ENCODE peak calls at places on chromosomes 11 and 22, in ten cellular contexts. Q is heart right ventricle; E is PC-3; V is IMR-90; C is DND-41; X is fibroblast of lung; I is pancreas; G is CD8-positive, alpha-beta T cell; B is right atrium auricular region; O is psoas muscle. D is an unnamed sample.
A peak's percentile ranks its signal among the peaks of the same experiment; 100 is the strongest.

GRCh38 chr11:112810951-112811350 is 150.3 kb upstream of the NCAM1 start:
- DNase-seq in O (no peak), B (no peak), I (no peak), X (no peak), Q (no peak), V (no peak), G (no peak), C (no peak), E (no peak), D (no peak)

GRCh38 chr22:32880906-32881596 is 79.5 kb downstream of the TIMP3 start:
- DNase-seq in Q (peak; percentile 87), I (peak; percentile 24), O (peak; percentile 60), G (no peak), V (peak; percentile 73), C (peak; percentile 4), B (peak; percentile 82), E (no peak), X (peak; percentile 90), D (no peak)

GRCh38 chr11:117771197-117771596 is 25.8 kb downstream of the DSCAML1 start:
- DNase-seq in E (no peak), V (no peak), O (no peak), X (no peak), Q (no peak), I (no peak), C (no peak), G (no peak), B (no peak), D (no peak)

GRCh38 chr11:90220391-90220790 is 2.5 kb downstream of the CHORDC1 start:
- DNase-seq in B (no peak), X (peak; percentile 75), I (no peak), V (peak; percentile 72), E (peak; percentile 76), G (no peak), O (no peak), C (no peak), Q (no peak), D (peak; percentile 50)

GRCh38 chr11:120431633-120432032 is 79.9 kb upstream of the GRIK4 start:
- DNase-seq in Q (no peak), G (no peak), C (no peak), X (peak; percentile 69), B (no peak), O (no peak), V (peak; percentile 72), E (peak; percentile 48), I (no peak), D (peak; percentile 34)

GRCh38 chr11:65403607-65404121 is 17.2 kb downstream of the FRMD8 start:
- DNase-seq in C (no peak), O (no peak), Q (no peak), I (no peak), X (no peak), V (no peak), G (no peak), E (no peak), B (no peak), D (no peak)

GRCh38 chr22:19005905-19006304 is 69.8 kb upstream of the PRODH start:
- DNase-seq in I (no peak), B (no peak), E (no peak), O (no peak), Q (no peak), X (no peak), V (no peak), G (no peak), C (no peak), D (no peak)

GRCh38 chr11:27485930-27486773 is 13.6 kb upstream of the LGR4 start:
- DNase-seq in O (no peak), G (peak; percentile 3), V (peak; percentile 61), Q (peak; percentile 45), B (no peak), C (peak; percentile 22), E (peak; percentile 85), X (peak; percentile 76), I (peak; percentile 54), D (no peak)

GRCh38 chr22:20604776-20605221 is 97.4 kb downstream of the MED15 start:
- DNase-seq in I (no peak), Q (no peak), O (no peak), X (no peak), E (no peak), G (no peak), B (no peak), V (no peak), C (no peak), D (no peak)

GRCh38 chr22:22425366-22425765 is 83.2 kb downstream of the ZNF280B start:
- DNase-seq in G (no peak), E (no peak), O (no peak), C (no peak), V (no peak), B (no peak), Q (no peak), I (no peak), X (no peak), D (no peak)

GRCh38 chr22:30671071-30671470 is 3.4 kb upstream of the DUSP18 start:
- DNase-seq in E (no peak), G (no peak), V (no peak), Q (no peak), B (no peak), I (no peak), X (no peak), O (no peak), C (no peak), D (no peak)

GRCh38 chr22:44622147-44622427 is 79.9 kb upstream of the PRR5 start:
- DNase-seq in O (no peak), C (peak; percentile 31), X (no peak), Q (no peak), V (no peak), G (no peak), I (no peak), E (peak; percentile 16), B (no peak), D (no peak)

GRCh38 chr11:36487619-36488018 is 22.5 kb downstream of the TRAF6 start:
- DNase-seq in X (no peak), V (no peak), O (no peak), Q (no peak), G (no peak), E (no peak), B (no peak), C (no peak), I (no peak), D (no peak)
- H3K27ac ChIP-seq in X (no peak overlapping the region), V (no peak overlapping the region), O (peak overlapping the region; percentile 39), Q (peak overlapping the region; percentile 41), G (no peak overlapping the region), E (no peak overlapping the region), B (peak overlapping the region; percentile 45), C (no peak overlapping the region), I (no peak overlapping the region), D (no peak overlapping the region)

GRCh38 chr11:29527391-29527936 is 489.4 kb downstream of the KCNA4 start:
- DNase-seq in C (no peak), E (peak; percentile 72), G (no peak), O (no peak), I (no peak), X (peak; percentile 22), B (no peak), Q (no peak), V (peak; percentile 74), D (peak; percentile 49)
- TF ChIP-seq CTCF in C (peak; percentile 25), E (peak; percentile 65), G (no peak), O (no peak), I (no peak), X (no peak), B (no peak), Q (no peak), V (peak; percentile 33), D (peak; percentile 51)

GRCh38 chr11:49202287-49202976 is 6.0 kb downstream of the FOLH1 start:
- DNase-seq in X (no peak), C (no peak), I (no peak), O (no peak), Q (no peak), V (no peak), E (no peak), B (no peak), G (no peak), D (no peak)
- H3K27ac ChIP-seq in X (no peak overlapping the region), C (no peak overlapping the region), I (no peak overlapping the region), O (no peak overlapping the region), Q (no peak overlapping the region), V (no peak overlapping the region), E (no peak overlapping the region), B (no peak overlapping the region), G (no peak overlapping the region), D (no peak overlapping the region)

GRCh38 chr11:124778281-124778680 is 16.2 kb upstream of the ESAM start:
- DNase-seq in V (no peak), Q (no peak), B (no peak), G (no peak), I (no peak), C (no peak), X (no peak), O (no peak), E (peak; percentile 36), D (no peak)
- TF ChIP-seq CTCF in V (no peak), Q (no peak), B (no peak), G (no peak), I (no peak), C (no peak), X (no peak), O (no peak), E (peak; percentile 76), D (no peak)

GRCh38 chr11:66643745-66644437 is 5.4 kb downstream of the RBM4 start:
- DNase-seq in G (no peak), C (no peak), X (no peak), B (no peak), Q (no peak), I (no peak), V (no peak), O (no peak), E (no peak), D (no peak)

GRCh38 chr11:66641834-66642233 is 3.3 kb downstream of the RBM4 start:
- DNase-seq in V (no peak), G (no peak), O (no peak), E (no peak), I (no peak), Q (no peak), C (no peak), X (no peak), B (no peak), D (no peak)

GRCh38 chr11:66651011-66651410 is 12.5 kb downstream of the RBM4 start:
- DNase-seq in G (no peak), E (no peak), C (no peak), X (no peak), V (peak; percentile 66), O (no peak), B (no peak), I (no peak), Q (no peak), D (no peak)

GRCh38 chr11:66649903-66650302 is 11.4 kb downstream of the RBM4 start:
- DNase-seq in C (no peak), B (no peak), X (no peak), G (no peak), V (no peak), O (no peak), E (no peak), Q (no peak), I (no peak), D (no peak)

GRCh38 chr11:66646875-66647274 is 8.4 kb downstream of the RBM4 start:
- DNase-seq in C (no peak), G (no peak), B (no peak), E (no peak), Q (no peak), I (no peak), V (no peak), O (no peak), X (no peak), D (no peak)
- H3K27ac ChIP-seq in C (no peak overlapping the region), G (no peak overlapping the region), B (no peak overlapping the region), E (no peak overlapping the region), Q (no peak overlapping the region), I (no peak overlapping the region), V (no peak overlapping the region), O (no peak overlapping the region), X (no peak overlapping the region), D (no peak overlapping the region)

D was measured in RWPE1.